ENCODE peak calls at places on chromosomes 7 and 10, in eight cellular contexts. D is DMS153; N is HT1080; X is iPS DF 19.7; Q is tibial nerve; U is EL; R is stimulated activated naive CD8-positive, alpha-beta T cell treated with anti-CD3 and anti-CD28 coated beads, Interleukin-15, Interleukin-2, amounts not matched to agents 100 U/mL and 50 U/mL, for 24 hours; T is T-helper 1 cell. V is an unnamed sample.

GRCh38 chr7:98300595-98301372 is 19.3 kb downstream of the BRI3 start:
- DNase-seq in T (no peak), X (no peak), D (no peak), R (no peak), N (no peak), Q (no peak), U (no peak), V (no peak)

GRCh38 chr10:98262571-98262970 is 5.4 kb downstream of the LOXL4 start:
- DNase-seq in N (peak), R (peak), Q (no peak), U (peak), T (no peak), D (peak), X (no peak), V (peak)

GRCh38 chr10:62501547-62501946 is 127.4 kb downstream of the ZNF365 start:
- DNase-seq in U (peak), D (no peak), N (no peak), X (no peak), Q (no peak), T (no peak), R (no peak), V (no peak)

GRCh38 chr10:133022784-133023115 is 65.0 kb upstream of the ADGRA1 start:
- DNase-seq in N (no peak), U (no peak), T (no peak), R (no peak), Q (no peak), D (no peak), X (no peak), V (no peak)

GRCh38 chr7:133023370-133024075 is 58.4 kb downstream of the CHCHD3 start:
- DNase-seq in N (no peak), Q (no peak), U (no peak), X (no peak), T (no peak), D (no peak), R (no peak), V (no peak)

GRCh38 chr7:137851361-137851945 is 4.7 kb upstream of the DGKI start:
- DNase-seq in T (no peak), Q (no peak), N (peak), R (no peak), X (no peak), D (no peak), U (peak), V (no peak)

GRCh38 chr7:139640678-139641077 is 117.2 kb downstream of the CLEC2L start:
- DNase-seq in X (no peak), N (no peak), D (no peak), T (no peak), U (no peak), Q (no peak), R (no peak), V (no peak)

GRCh38 chr7:66016131-66016461 is 34.1 kb upstream of the GUSB start:
- DNase-seq in T (no peak), X (no peak), Q (no peak), D (no peak), R (no peak), U (peak), N (peak), V (no peak)

GRCh38 chr10:11874568-11875182 is 51.5 kb downstream of the PROSER2 start:
- DNase-seq in U (no peak), R (peak), T (no peak), N (no peak), D (no peak), Q (no peak), X (peak), V (peak)

GRCh38 chr10:80871083-80871482 is 333.4 kb downstream of the SH2D4B start:
- DNase-seq in T (no peak), D (no peak), X (no peak), U (no peak), R (no peak), Q (no peak), N (no peak), V (no peak)

GRCh38 chr7:123675092-123675473 is 19.4 kb downstream of the LMOD2 start:
- DNase-seq in D (no peak), T (no peak), Q (no peak), U (peak), N (no peak), R (no peak), X (no peak), V (no peak)

V was measured in activated CD8-positive, alpha-beta T cell treated with anti-CD3 and anti-CD28 coated beads for 36 hours.